ENCODE peak calls at places on chromosomes 4 and X, in four cellular contexts. L, S, C and N are unnamed samples.

GRCh38 chr4:20464381-20464780 is 212.7 kb downstream of the SLIT2 start:
- DNase-seq in L (no peak), S (no peak), C (no peak), N (no peak)

GRCh38 chr4:77742054-77742453 is 77.1 kb downstream of the CNOT6L start:
- DNase-seq in L (no peak), S (no peak), C (no peak), N (no peak)

GRCh38 chr4:6063684-6064083 is 45.5 kb upstream of the C4orf50 start:
- DNase-seq in L (no peak), S (no peak), C (no peak), N (no peak)

GRCh38 chr4:148065069-148065468 is 333.2 kb downstream of the ARHGAP10 start:
- DNase-seq in L (no peak), S (no peak), C (no peak), N (no peak)

GRCh38 chr4:28287837-28288236 is 1427.2 kb downstream of the STIM2 start:
- DNase-seq in L (no peak), S (no peak), C (no peak), N (peak)

GRCh38 chrX:129961180-129962083 is 21.0 kb upstream of the BCORL1 start:
- DNase-seq in L (peak), S (peak), C (peak), N (peak)

GRCh38 chr4:127623755-127624087 is 9.0 kb upstream of the INTU start:
- DNase-seq in L (no peak), S (no peak), C (no peak), N (peak)

GRCh38 chrX:76183289-76184057 is 10.6 kb downstream of the PBDC1 start:
- DNase-seq in L (peak), S (no peak), C (no peak), N (no peak)

GRCh38 chrX:9829308-9830267 is 43.4 kb downstream of the SHROOM2 start:
- DNase-seq in L (no peak), S (no peak), C (no peak), N (peak)

GRCh38 chr4:26058537-26058936 is 144.5 kb downstream of the SMIM20 start:
- DNase-seq in L (no peak), S (no peak), C (no peak), N (no peak)

GRCh38 chr4:148091896-148092295 is 350.3 kb downstream of the NR3C2 start:
- DNase-seq in L (no peak), S (no peak), C (no peak), N (no peak)

GRCh38 chr4:42927946-42928345 is 35.4 kb downstream of the GRXCR1 start:
- DNase-seq in L (no peak), S (no peak), C (no peak), N (no peak)

GRCh38 chr4:141011799-141012377 is 121.4 kb downstream of the RNF150 start:
- DNase-seq in L (no peak), S (no peak), C (no peak), N (no peak)

GRCh38 chr4:180827193-180827592 is 1416.0 kb upstream of the TENM3 start:
- DNase-seq in L (peak), S (no peak), C (no peak), N (no peak)

GRCh38 chr4:172654482-172654881 is 514.1 kb upstream of the GALNT7 start:
- DNase-seq in L (no peak), S (no peak), C (no peak), N (no peak)

GRCh38 chr4:151921811-151922210 is 161.0 kb upstream of the GATB start:
- DNase-seq in L (no peak), S (no peak), C (no peak), N (no peak)

GRCh38 chr4:126738527-126738923 is 894.2 kb upstream of the INTU start:
- DNase-seq in L (no peak), S (peak), C (no peak), N (no peak)

GRCh38 chrX:9197231-9197630 is 163.3 kb upstream of the FAM9B start:
- DNase-seq in L (no peak), S (no peak), C (no peak), N (no peak)

GRCh38 chrX:44431206-44431605 is 87.7 kb upstream of the EFHC2 start:
- DNase-seq in L (peak), S (no peak), C (no peak), N (peak)

GRCh38 chr4:125728568-125728967 is 413.8 kb downstream of the FAT4 start:
- DNase-seq in L (no peak), S (no peak), C (no peak), N (peak)

GRCh38 chrX:135629342-135629741 is 84.1 kb upstream of the CT45A1 start:
- DNase-seq in L (no peak), S (no peak), C (no peak), N (no peak)

GRCh38 chr4:1551211-1551610 is 132.9 kb downstream of the FAM53A start:
- DNase-seq in L (no peak), S (no peak), C (no peak), N (no peak)

GRCh38 chr4:184649971-184650855 is 675 bp downstream of the PRIMPOL start:
- DNase-seq in L (peak), S (peak), C (no peak), N (peak)

GRCh38 chr4:123559955-123560669 is 163.5 kb downstream of the SPRY1 start:
- DNase-seq in L (peak), S (no peak), C (no peak), N (no peak)

GRCh38 chr4:147749811-147750321 is 18.0 kb downstream of the ARHGAP10 start:
- DNase-seq in L (no peak), S (no peak), C (no peak), N (no peak)

GRCh38 chrX:65596270-65596669 is 61.7 kb upstream of the LAS1L start:
- DNase-seq in L (no peak), S (peak), C (no peak), N (no peak)

GRCh38 chr4:75916091-75916661 is 13.9 kb upstream of the PPEF2 start:
- DNase-seq in L (peak), S (peak), C (no peak), N (peak)

GRCh38 chr4:122508083-122508482 is 51.6 kb upstream of the IL2 start:
- DNase-seq in L (no peak), S (no peak), C (no peak), N (no peak)

GRCh38 chr4:2596153-2596552 is 59.7 kb downstream of the FAM193A start:
- DNase-seq in L (no peak), S (no peak), C (no peak), N (no peak)

GRCh38 chr4:145635117-145635516 is 15.9 kb downstream of the MMAA start:
- DNase-seq in L (no peak), S (no peak), C (no peak), N (no peak)

GRCh38 chrX:44428989-44429627 is 85.6 kb upstream of the EFHC2 start:
- DNase-seq in L (peak), S (peak), C (no peak), N (peak)

GRCh38 chr4:160038560-160038959 is 935.7 kb downstream of the RAPGEF2 start:
- DNase-seq in L (no peak), S (no peak), C (no peak), N (no peak)

GRCh38 chrX:87873988-87874500 is 356.4 kb downstream of the KLHL4 start:
- DNase-seq in L (no peak), S (no peak), C (no peak), N (no peak)
- TF ChIP-seq CEBPB in L (no peak), S (no peak), C (no peak), N (no peak)

DNA sequence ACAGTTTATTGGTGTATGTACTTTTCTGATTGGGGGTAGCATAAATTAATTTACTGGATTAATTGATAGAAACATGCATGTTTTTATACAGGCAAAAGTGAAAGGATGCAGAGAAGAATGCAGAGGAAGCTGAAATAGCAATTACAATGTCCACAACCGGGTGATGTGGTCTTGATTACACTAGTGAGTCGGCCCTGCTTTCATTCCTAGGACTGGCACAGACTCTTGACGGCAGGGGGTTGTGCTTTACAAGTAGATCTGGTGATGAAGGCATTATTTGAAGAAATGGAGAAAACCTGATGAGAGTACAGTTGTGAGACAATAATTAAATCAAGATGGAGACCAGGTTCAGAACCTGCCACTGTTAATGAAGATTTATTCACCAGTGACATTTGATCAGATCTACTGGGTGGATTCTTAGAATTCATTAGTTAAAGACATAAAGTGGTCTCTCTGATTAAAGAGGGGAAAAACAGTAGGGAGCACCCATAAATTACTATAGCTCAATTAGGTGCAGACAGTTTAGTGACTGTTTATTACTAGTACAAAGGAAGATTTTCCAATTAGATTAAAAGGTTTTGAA is 747.2 kb downstream of the STPG2 start:
- DNase-seq in L (no peak), S (no peak), C (no peak), N (no peak)
- TF ChIP-seq PHF8 in L (no peak), S (no peak), C (no peak), N (no peak)

GRCh38 chr4:72629540-72629939 is 60.5 kb upstream of the ADAMTS3 start:
- DNase-seq in L (no peak), S (no peak), C (no peak), N (no peak)
- TF ChIP-seq CEBPB in L (peak), S (peak), C (no peak), N (no peak)

GRCh38 chr4:3792813-3793212 is 26.6 kb downstream of the ADRA2C start:
- DNase-seq in L (no peak), S (peak), C (peak), N (peak)
- TF ChIP-seq PHF8 in L (no peak), S (no peak), C (no peak), N (no peak)

GRCh38 chrX:107547621-107548020 is 80.7 kb upstream of the PRPS1 start:
- DNase-seq in L (no peak), S (no peak), C (no peak), N (no peak)

GRCh38 chrX:107537815-107538214 is 88.4 kb downstream of the FRMPD3 start:
- DNase-seq in L (peak), S (peak), C (peak), N (peak)

GRCh38 chrX:107541244-107541643 is 87.1 kb upstream of the PRPS1 start:
- DNase-seq in L (no peak), S (no peak), C (no peak), N (no peak)

GRCh38 chrX:107542500-107542899 is 85.8 kb upstream of the PRPS1 start:
- DNase-seq in L (peak), S (peak), C (no peak), N (no peak)
- TF ChIP-seq CEBPB in L (no peak), S (no peak), C (no peak), N (no peak)